ENCODE peak calls at places on chromosomes 16 and 17, in eight cellular contexts. One of them, this sample, is unnamed.

GRCh38 chr17:39450051-39450450 is 1.0 kb downstream of the MED1 start:
- DNase-seq in esophagus squamous epithelium: no peak
- DNase-seq in tibial nerve: no peak
- DNase-seq in right atrium auricular region: no peak
- DNase-seq in psoas muscle: no peak
- DNase-seq in dorsolateral prefrontal cortex: no peak
- DNase-seq in fibroblast of lung: no peak
- DNase-seq in ovary: no peak
- DNase-seq in this sample: no peak

GRCh38 chr16:68235882-68236803 is at the start of gene ESRP2:
- DNase-seq in tibial nerve: no peak
- DNase-seq in fibroblast of lung: no peak
- DNase-seq in right atrium auricular region: no peak
- DNase-seq in dorsolateral prefrontal cortex: no peak
- DNase-seq in psoas muscle: peak
- DNase-seq in esophagus squamous epithelium: no peak
- DNase-seq in ovary: peak
- DNase-seq in this sample: peak

GRCh38 chr17:71188811-71189492 is 931.9 kb upstream of the SOX9 start:
- DNase-seq in right atrium auricular region: no peak
- DNase-seq in dorsolateral prefrontal cortex: no peak
- DNase-seq in ovary: no peak
- DNase-seq in tibial nerve: no peak
- DNase-seq in esophagus squamous epithelium: no peak
- DNase-seq in fibroblast of lung: peak
- DNase-seq in psoas muscle: no peak
- DNase-seq in this sample: peak

GRCh38 chr17:56426901-56427300 is 166.6 kb upstream of the NOG start:
- DNase-seq in tibial nerve: no peak
- DNase-seq in fibroblast of lung: no peak
- DNase-seq in dorsolateral prefrontal cortex: no peak
- DNase-seq in psoas muscle: no peak
- DNase-seq in right atrium auricular region: no peak
- DNase-seq in esophagus squamous epithelium: no peak
- DNase-seq in ovary: no peak
- DNase-seq in this sample: no peak

GRCh38 chr17:17264430-17264829 is 16.6 kb downstream of the COPS3 start:
- DNase-seq in ovary: no peak
- DNase-seq in right atrium auricular region: no peak
- DNase-seq in fibroblast of lung: no peak
- DNase-seq in dorsolateral prefrontal cortex: no peak
- DNase-seq in psoas muscle: no peak
- DNase-seq in tibial nerve: no peak
- DNase-seq in esophagus squamous epithelium: no peak
- DNase-seq in this sample: peak

GRCh38 chr17:80296221-80296620 is 35.6 kb downstream of the RNF213 start:
- DNase-seq in tibial nerve: no peak
- DNase-seq in right atrium auricular region: no peak
- DNase-seq in psoas muscle: no peak
- DNase-seq in fibroblast of lung: no peak
- DNase-seq in ovary: peak
- DNase-seq in dorsolateral prefrontal cortex: no peak
- DNase-seq in esophagus squamous epithelium: no peak
- DNase-seq in this sample: no peak

GRCh38 chr17:59427425-59427921 is 96.0 kb downstream of the YPEL2 start:
- DNase-seq in fibroblast of lung: peak
- DNase-seq in tibial nerve: no peak
- DNase-seq in esophagus squamous epithelium: no peak
- DNase-seq in ovary: no peak
- DNase-seq in right atrium auricular region: no peak
- DNase-seq in psoas muscle: no peak
- DNase-seq in dorsolateral prefrontal cortex: peak
- DNase-seq in this sample: peak

GRCh38 chr16:15704545-15704987 is 54.5 kb downstream of the NDE1 start:
- DNase-seq in dorsolateral prefrontal cortex: peak
- DNase-seq in right atrium auricular region: peak
- DNase-seq in esophagus squamous epithelium: no peak
- DNase-seq in ovary: peak
- DNase-seq in tibial nerve: peak
- DNase-seq in psoas muscle: peak
- DNase-seq in fibroblast of lung: peak
- DNase-seq in this sample: peak

GRCh38 chr16:50335198-50335958 is 33.4 kb downstream of the BRD7 start:
- DNase-seq in ovary: no peak
- DNase-seq in right atrium auricular region: no peak
- DNase-seq in fibroblast of lung: no peak
- DNase-seq in dorsolateral prefrontal cortex: no peak
- DNase-seq in psoas muscle: no peak
- DNase-seq in tibial nerve: no peak
- DNase-seq in esophagus squamous epithelium: no peak
- DNase-seq in this sample: no peak

GRCh38 chr16:19479302-19479721 is 42.6 kb downstream of the GDE1 start:
- DNase-seq in psoas muscle: no peak
- DNase-seq in tibial nerve: no peak
- DNase-seq in esophagus squamous epithelium: no peak
- DNase-seq in fibroblast of lung: no peak
- DNase-seq in dorsolateral prefrontal cortex: no peak
- DNase-seq in right atrium auricular region: no peak
- DNase-seq in ovary: no peak
- DNase-seq in this sample: no peak

GRCh38 chr17:49578963-49579500 is 3.4 kb downstream of the NXPH3 start:
- DNase-seq in fibroblast of lung: no peak
- DNase-seq in ovary: no peak
- DNase-seq in esophagus squamous epithelium: no peak
- DNase-seq in dorsolateral prefrontal cortex: no peak
- DNase-seq in tibial nerve: no peak
- DNase-seq in psoas muscle: no peak
- DNase-seq in right atrium auricular region: no peak
- DNase-seq in this sample: no peak

DNA sequence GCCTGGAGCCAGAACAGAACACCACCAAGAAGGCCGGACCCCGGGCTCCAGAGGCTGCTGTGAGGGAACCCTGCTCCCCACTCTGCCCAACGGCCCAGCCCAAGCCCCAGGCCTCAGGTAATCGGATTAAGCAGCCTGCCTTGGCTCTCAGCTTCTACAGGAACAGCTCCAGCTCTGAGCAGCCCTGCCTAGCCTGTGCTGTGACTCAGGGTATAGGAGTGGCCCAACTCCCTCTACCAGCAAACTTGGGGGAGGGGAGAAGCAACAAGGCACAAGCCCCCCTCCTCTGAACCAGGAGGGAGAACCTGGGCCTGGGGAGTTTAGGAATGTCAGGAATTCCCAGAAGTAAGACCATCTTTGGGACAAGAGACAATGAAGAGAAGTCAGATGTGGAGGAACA is 849 bp upstream of the SOX15 start:
- DNase-seq in fibroblast of lung: peak
- DNase-seq in esophagus squamous epithelium: no peak
- DNase-seq in right atrium auricular region: no peak
- DNase-seq in tibial nerve: no peak
- DNase-seq in psoas muscle: no peak
- DNase-seq in ovary: no peak
- DNase-seq in dorsolateral prefrontal cortex: no peak
- DNase-seq in this sample: no peak
- H3K4me3 ChIP-seq in fibroblast of lung: no peak
- H3K4me3 ChIP-seq in esophagus squamous epithelium: no peak
- H3K4me3 ChIP-seq in right atrium auricular region: no peak
- H3K4me3 ChIP-seq in tibial nerve: no peak
- H3K4me3 ChIP-seq in psoas muscle: no peak
- H3K4me3 ChIP-seq in ovary: no peak
- H3K4me3 ChIP-seq in dorsolateral prefrontal cortex: no peak
- H3K4me3 ChIP-seq in this sample: no peak

GRCh38 chr17:21085707-21086106 is 41.1 kb upstream of the DHRS7B start:
- DNase-seq in dorsolateral prefrontal cortex: no peak
- DNase-seq in tibial nerve: no peak
- DNase-seq in fibroblast of lung: no peak
- DNase-seq in psoas muscle: no peak
- DNase-seq in esophagus squamous epithelium: no peak
- DNase-seq in ovary: no peak
- DNase-seq in right atrium auricular region: no peak
- DNase-seq in this sample: no peak
- H3K4me3 ChIP-seq in dorsolateral prefrontal cortex: no peak
- H3K4me3 ChIP-seq in tibial nerve: no peak
- H3K4me3 ChIP-seq in fibroblast of lung: no peak
- H3K4me3 ChIP-seq in psoas muscle: no peak
- H3K4me3 ChIP-seq in esophagus squamous epithelium: no peak
- H3K4me3 ChIP-seq in ovary: no peak
- H3K4me3 ChIP-seq in right atrium auricular region: no peak
- H3K4me3 ChIP-seq in this sample: no peak

DNA sequence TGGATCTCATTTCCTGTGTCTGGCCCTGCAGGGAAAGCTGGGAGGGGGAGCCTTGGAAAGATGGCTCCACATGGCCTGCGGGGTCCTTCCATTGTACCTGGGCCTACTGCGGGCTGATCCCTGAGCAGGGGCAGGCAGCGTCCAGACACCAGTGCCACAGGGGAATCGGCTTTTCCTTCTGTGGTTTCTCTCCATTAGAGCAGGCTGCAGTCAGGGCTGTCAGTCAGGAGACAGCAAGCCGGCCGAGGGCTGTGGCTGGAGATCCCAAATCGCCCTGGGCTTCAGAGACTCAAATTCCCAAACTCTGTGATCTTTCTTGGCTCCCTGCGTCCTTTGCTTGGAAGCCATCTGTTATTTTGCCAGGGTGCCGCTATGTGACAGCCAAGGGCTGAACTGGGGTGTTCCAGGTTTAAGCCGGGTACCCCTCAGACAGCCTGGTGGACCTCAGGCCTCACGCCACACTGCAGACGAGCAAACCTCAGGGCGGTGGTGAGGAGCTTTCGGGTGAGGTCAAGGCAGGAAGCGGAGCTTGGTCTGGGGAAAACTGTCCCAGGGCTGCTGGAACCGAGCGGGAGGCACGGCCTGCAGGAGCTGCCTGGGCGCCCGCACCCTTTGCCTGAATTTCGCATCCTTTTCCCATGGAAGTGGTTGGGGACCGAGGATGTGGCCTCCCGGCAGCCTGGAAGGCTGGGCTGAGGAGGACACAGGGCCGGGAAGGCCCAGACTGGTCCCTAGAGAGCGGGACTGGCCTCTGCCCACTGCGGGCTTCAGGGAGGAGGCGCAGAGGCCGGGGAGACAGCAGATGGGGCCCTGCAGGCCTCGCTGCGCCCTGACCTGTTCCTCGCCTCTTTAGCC is 1.5 kb upstream of the CPNE7 start:
- DNase-seq in psoas muscle: peak
- DNase-seq in dorsolateral prefrontal cortex: no peak
- DNase-seq in esophagus squamous epithelium: no peak
- DNase-seq in right atrium auricular region: no peak
- DNase-seq in tibial nerve: no peak
- DNase-seq in ovary: no peak
- DNase-seq in fibroblast of lung: no peak
- DNase-seq in this sample: no peak
- H3K4me3 ChIP-seq in psoas muscle: peak
- H3K4me3 ChIP-seq in dorsolateral prefrontal cortex: peak
- H3K4me3 ChIP-seq in esophagus squamous epithelium: no peak
- H3K4me3 ChIP-seq in right atrium auricular region: peak
- H3K4me3 ChIP-seq in tibial nerve: no peak
- H3K4me3 ChIP-seq in ovary: no peak
- H3K4me3 ChIP-seq in fibroblast of lung: no peak
- H3K4me3 ChIP-seq in this sample: no peak

GRCh38 chr16:85232369-85233142 is 120.3 kb upstream of the CIBAR2 start:
- DNase-seq in right atrium auricular region: no peak
- DNase-seq in esophagus squamous epithelium: no peak
- DNase-seq in ovary: peak
- DNase-seq in tibial nerve: no peak
- DNase-seq in dorsolateral prefrontal cortex: no peak
- DNase-seq in psoas muscle: no peak
- DNase-seq in fibroblast of lung: no peak
- DNase-seq in this sample: no peak
- H3K4me3 ChIP-seq in right atrium auricular region: no peak
- H3K4me3 ChIP-seq in esophagus squamous epithelium: no peak
- H3K4me3 ChIP-seq in ovary: no peak
- H3K4me3 ChIP-seq in tibial nerve: no peak
- H3K4me3 ChIP-seq in dorsolateral prefrontal cortex: no peak
- H3K4me3 ChIP-seq in psoas muscle: no peak
- H3K4me3 ChIP-seq in fibroblast of lung: no peak
- H3K4me3 ChIP-seq in this sample: no peak

DNA sequence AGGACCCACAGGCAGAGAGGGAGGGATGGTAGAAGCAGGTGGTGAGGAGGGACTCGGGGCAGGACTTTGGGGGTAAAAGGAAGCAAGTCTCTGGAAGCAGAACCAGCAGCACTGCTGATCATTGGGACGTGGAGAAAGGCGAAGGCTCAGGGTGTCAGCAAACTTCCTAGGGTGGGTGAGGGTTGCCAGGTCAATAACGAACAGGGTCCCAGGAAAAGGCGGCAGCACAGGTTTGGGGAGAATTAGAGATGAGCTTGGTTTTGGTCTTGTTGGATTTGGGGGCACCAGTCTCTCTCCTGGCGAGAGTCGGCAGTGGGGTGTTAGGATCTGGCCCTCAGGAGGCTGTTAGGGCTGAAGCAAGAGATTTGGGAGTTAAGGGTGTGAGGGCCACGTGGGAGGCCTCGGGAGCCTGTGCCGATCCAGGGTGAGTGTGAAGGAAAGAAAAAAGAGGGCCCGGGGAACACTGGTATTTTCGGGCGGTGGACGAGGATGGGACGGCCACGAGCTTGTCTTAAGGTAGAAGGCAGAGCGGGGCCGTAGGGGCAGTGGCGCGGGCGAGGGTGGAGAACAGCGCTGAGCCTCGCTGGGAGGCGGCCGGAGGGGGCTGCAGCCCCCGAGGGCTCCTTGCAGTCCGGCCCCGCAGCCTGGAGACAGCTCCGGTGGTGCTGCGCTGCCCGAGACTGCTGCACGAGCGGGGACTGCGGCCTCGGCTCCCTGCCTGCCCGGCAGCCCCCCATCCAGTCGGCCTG is 785 bp upstream of the ADORA2B start:
- DNase-seq in ovary: no peak
- DNase-seq in psoas muscle: no peak
- DNase-seq in right atrium auricular region: no peak
- DNase-seq in dorsolateral prefrontal cortex: no peak
- DNase-seq in tibial nerve: no peak
- DNase-seq in fibroblast of lung: no peak
- DNase-seq in esophagus squamous epithelium: no peak
- DNase-seq in this sample: no peak
- H3K4me3 ChIP-seq in ovary: peak
- H3K4me3 ChIP-seq in psoas muscle: peak
- H3K4me3 ChIP-seq in right atrium auricular region: peak
- H3K4me3 ChIP-seq in dorsolateral prefrontal cortex: peak
- H3K4me3 ChIP-seq in tibial nerve: peak
- H3K4me3 ChIP-seq in fibroblast of lung: peak
- H3K4me3 ChIP-seq in esophagus squamous epithelium: peak
- H3K4me3 ChIP-seq in this sample: peak